ENCODE peak calls at places on chromosomes 7 and 10, in five cellular contexts. N is heart right ventricle; P is CD4-positive, alpha-beta memory T cell; D is K562; W is left lung. F is an unnamed sample.

GRCh38 chr7:67406941-67407340 is 410.3 kb downstream of the TYW1 start:
- DNase-seq in N (no peak), P (no peak), D (no peak), W (no peak), F (no peak)

GRCh38 chr7:40551685-40552576 is 417.1 kb downstream of the SUGCT start:
- DNase-seq in N (no peak), P (no peak), D (no peak), W (peak; percentile 49), F (no peak)

GRCh38 chr7:25735674-25736242 is 416.2 kb upstream of the NFE2L3 start:
- DNase-seq in N (no peak), P (no peak), D (no peak), W (no peak), F (no peak)

GRCh38 chr10:61942997-61943457 is 41.5 kb downstream of the ARID5B start:
- DNase-seq in N (no peak), P (no peak), D (no peak), W (no peak), F (no peak)

GRCh38 chr7:149714910-149715471 is 58.4 kb downstream of the ZNF467 start:
- DNase-seq in N (no peak), P (peak; percentile 45), D (no peak), W (no peak), F (no peak)

GRCh38 chr7:74544706-74545469 is 91.2 kb downstream of the GTF2IRD1 start:
- DNase-seq in N (no peak), P (no peak), D (peak; percentile 71), W (peak; percentile 49), F (peak; percentile 17)

GRCh38 chr10:72235544-72236279 is 19.6 kb upstream of the ASCC1 start:
- DNase-seq in N (no peak), P (no peak), D (no peak), W (no peak), F (no peak)

GRCh38 chr7:64509583-64509982 is 53.3 kb downstream of the ZNF680 start:
- DNase-seq in N (no peak), P (no peak), D (no peak), W (no peak), F (no peak)

GRCh38 chr10:93471110-93471651 is 11.0 kb downstream of the MYOF start:
- DNase-seq in N (no peak), P (no peak), D (no peak), W (no peak), F (peak; percentile 95)

GRCh38 chr10:6423413-6424170 is 156.5 kb downstream of the PRKCQ start:
- DNase-seq in N (no peak), P (no peak), D (no peak), W (no peak), F (no peak)

DNA sequence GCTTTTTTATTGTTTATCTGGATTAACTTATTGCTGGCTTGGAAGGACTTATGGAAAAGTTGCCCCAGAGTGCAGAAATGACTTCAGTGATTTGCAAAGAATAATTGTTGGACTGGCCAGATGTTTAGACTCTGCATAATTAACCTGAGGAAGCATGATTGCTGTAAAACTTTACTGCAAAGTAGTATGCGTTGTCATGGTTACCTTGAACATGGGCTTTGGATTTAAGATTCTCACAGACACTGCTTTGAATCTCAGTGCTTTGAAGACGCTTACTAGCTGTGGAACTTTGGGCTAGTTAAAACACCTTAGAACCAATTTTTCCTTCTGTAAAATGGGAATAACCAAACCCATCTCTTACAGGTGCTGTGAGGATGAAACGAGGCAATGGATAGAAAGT is 425.2 kb upstream of the GALNT17 start:
- DNase-seq in N (no peak), P (no peak), D (no peak), W (no peak), F (no peak)
- H3K4me1 ChIP-seq in N (no peaks in the 10 kb centered on the region), P (peaks cover 5% of the 10 kb centered on the region), D (no peaks in the 10 kb centered on the region), W (peaks cover 15% of the 10 kb centered on the region), F (no peaks in the 10 kb centered on the region)

GRCh38 chr10:114525368-114525949 is 121.2 kb upstream of the AFAP1L2 start:
- DNase-seq in N (no peak), P (peak; percentile 60), D (no peak), W (no peak), F (no peak)
- H3K4me3 ChIP-seq in N (peak overlapping the region; percentile 41), P (peak overlapping the region; percentile 82), D (no peak overlapping the region), W (peak overlapping the region; percentile 29), F (no peak overlapping the region)

GRCh38 chr10:110016957-110017514 is 9.3 kb downstream of the ADD3 start:
- DNase-seq in N (no peak), P (no peak), D (no peak), W (no peak), F (no peak)
- H3K4me1 ChIP-seq in N (peaks cover 29% of the 10 kb centered on the region), P (peaks cover 92% of the 10 kb centered on the region), D (peaks cover 6% of the 10 kb centered on the region), W (no peaks in the 10 kb centered on the region), F (peaks cover 8% of the 10 kb centered on the region)

DNA sequence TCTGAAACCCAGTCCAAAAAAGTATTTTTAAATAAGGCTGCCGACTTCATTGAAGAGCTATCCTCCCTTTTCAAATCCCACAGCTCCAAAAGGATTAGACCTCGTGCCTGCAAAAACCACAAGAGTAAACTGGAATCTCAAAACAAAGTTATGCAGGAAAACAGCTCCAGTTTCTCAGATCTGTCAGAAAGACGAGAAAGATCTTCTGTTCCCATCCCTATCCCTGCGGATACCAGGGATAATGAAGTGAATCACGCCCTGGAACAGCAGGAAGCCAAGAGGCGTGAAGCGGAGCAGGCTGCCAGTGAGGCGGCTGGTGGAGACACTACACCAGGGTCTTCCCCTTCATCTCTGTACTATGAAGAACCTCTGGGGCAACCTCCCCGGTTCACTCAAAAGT is 12.6 kb downstream of the MYPN start:
- DNase-seq in N (no peak), P (no peak), D (no peak), W (no peak), F (no peak)
- H3K4me3 ChIP-seq in N (peak overlapping the region; percentile 26), P (no peak overlapping the region), D (no peak overlapping the region), W (no peak overlapping the region), F (no peak overlapping the region)

GRCh38 chr7:30473903-30474302 is 4.7 kb downstream of the NOD1 start:
- DNase-seq in N (no peak), P (no peak), D (no peak), W (no peak), F (no peak)

GRCh38 chr7:30474893-30475292 is 3.7 kb downstream of the NOD1 start:
- DNase-seq in N (no peak), P (no peak), D (no peak), W (no peak), F (no peak)

GRCh38 chr7:30474485-30474884 is 4.1 kb downstream of the NOD1 start:
- DNase-seq in N (no peak), P (no peak), D (no peak), W (no peak), F (no peak)

GRCh38 chr7:30476401-30477145 is 2.0 kb downstream of the NOD1 start:
- DNase-seq in N (no peak), P (no peak), D (no peak), W (no peak), F (no peak)

GRCh38 chr7:30475580-30475979 is 3.0 kb downstream of the NOD1 start:
- DNase-seq in N (no peak), P (no peak), D (no peak), W (no peak), F (no peak)
- H3K4me1 ChIP-seq in N (peaks cover 79% of the 10 kb centered on the region), P (peaks cover 74% of the 10 kb centered on the region), D (peaks cover 34% of the 10 kb centered on the region), W (peaks cover 66% of the 10 kb centered on the region), F (peaks cover 20% of the 10 kb centered on the region)

GRCh38 chr10:102657984-102658724 is 13.9 kb downstream of the TRIM8 start:
- DNase-seq in N (peak; percentile 70), P (no peak), D (no peak), W (peak; percentile 80), F (no peak)

GRCh38 chr10:102657451-102657850 is 13.2 kb downstream of the TRIM8 start:
- DNase-seq in N (no peak), P (no peak), D (no peak), W (no peak), F (no peak)

GRCh38 chr10:102661614-102662133 is 17.4 kb downstream of the TRIM8 start:
- DNase-seq in N (no peak), P (no peak), D (no peak), W (no peak), F (no peak)

GRCh38 chr10:102658802-102659201 is 14.5 kb downstream of the TRIM8 start:
- DNase-seq in N (no peak), P (no peak), D (no peak), W (no peak), F (no peak)

DNA sequence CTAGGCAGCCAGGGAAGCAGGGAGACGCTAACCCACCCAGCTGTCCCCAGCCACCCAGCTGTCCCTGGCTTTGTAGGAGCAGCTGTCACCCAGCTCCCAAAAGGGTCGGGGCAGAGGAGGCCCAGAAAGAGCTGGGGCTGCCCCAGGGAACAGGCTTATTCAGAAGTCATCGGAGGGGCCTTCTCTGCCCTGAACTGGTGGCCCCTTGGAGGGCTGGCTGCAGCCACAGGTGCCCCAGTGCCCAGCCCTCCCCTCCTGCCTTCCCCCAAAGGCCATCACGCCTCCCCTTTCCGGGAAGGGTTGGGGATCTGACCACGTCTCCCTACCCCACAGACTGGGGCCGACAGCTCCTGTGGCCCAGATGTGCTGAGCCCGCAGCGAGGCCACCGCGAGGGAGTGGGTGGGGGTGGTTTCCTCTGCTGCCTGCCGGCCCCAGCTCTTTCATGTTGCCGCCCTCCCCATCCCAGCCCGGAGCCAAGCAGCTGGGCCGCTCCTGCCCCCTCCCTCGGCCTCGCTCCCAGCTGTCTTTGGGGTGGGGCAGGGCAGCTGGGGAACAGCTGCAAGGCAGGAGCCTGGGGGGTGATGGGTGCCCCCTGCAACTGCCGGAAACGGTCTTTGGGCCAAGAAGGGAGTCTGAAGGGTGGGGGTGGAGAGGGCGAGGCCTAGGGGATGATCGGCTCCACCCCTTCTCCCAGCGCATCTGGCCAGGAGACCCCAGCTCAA is 16.8 kb downstream of the TRIM8 start:
- DNase-seq in N (peak; percentile 67), P (peak; percentile 50), D (peak; percentile 71), W (peak; percentile 77), F (no peak)
- H3K4me3 ChIP-seq in N (peak overlapping the region; percentile 12), P (no peak overlapping the region), D (no peak overlapping the region), W (no peak overlapping the region), F (no peak overlapping the region)

GRCh38 chr10:69505636-69506318 is 54.5 kb downstream of the TSPAN15 start:
- DNase-seq in N (no peak), P (no peak), D (no peak), W (no peak), F (no peak)
- H3K4me1 ChIP-seq in N (no peaks in the 10 kb centered on the region), P (peaks cover 20% of the 10 kb centered on the region), D (no peaks in the 10 kb centered on the region), W (no peaks in the 10 kb centered on the region), F (peaks cover 18% of the 10 kb centered on the region)

F was measured in Panc1.